ENCODE peak calls at places on chromosomes 1 and 21, in five cellular contexts. One of them, this sample, is unnamed.

GRCh38 chr1:101945884-101946283 is 50.8 kb downstream of the OLFM3 start:
- DNase-seq in H4: peak
- DNase-seq in activated T-helper 1 cell treated with anti-CD3 and anti-CD28 coated beads, Interleukin-12 subunit alpha, Interleukin-12 subunit beta, Interleukin-2, Interleukin-4 antibody, amounts not matched to agents 30 ng/mL and 10 ng/mL and 1 ng/mL, durations not matched to agents 14 hours and 24 hours and 36 hours: no peak
- DNase-seq in stimulated activated CD8-positive, alpha-beta memory T cell treated with anti-CD3 and anti-CD28 coated beads, Interleukin-4, amount 100 ng/mL, for 24 hours: no peak
- DNase-seq in glutamatergic neuron: no peak
- DNase-seq in this sample: no peak

GRCh38 chr1:3530931-3531818 is 76.7 kb downstream of the ARHGEF16 start:
- DNase-seq in glutamatergic neuron: no peak
- DNase-seq in activated T-helper 1 cell treated with anti-CD3 and anti-CD28 coated beads, Interleukin-12 subunit alpha, Interleukin-12 subunit beta, Interleukin-2, Interleukin-4 antibody, amounts not matched to agents 30 ng/mL and 10 ng/mL and 1 ng/mL, durations not matched to agents 14 hours and 24 hours and 36 hours: peak
- DNase-seq in stimulated activated CD8-positive, alpha-beta memory T cell treated with anti-CD3 and anti-CD28 coated beads, Interleukin-4, amount 100 ng/mL, for 24 hours: peak
- DNase-seq in H4: peak
- DNase-seq in this sample: peak

GRCh38 chr1:115099693-115100050 is 10.4 kb upstream of the TSPAN2 start:
- DNase-seq in glutamatergic neuron: no peak
- DNase-seq in H4: no peak
- DNase-seq in stimulated activated CD8-positive, alpha-beta memory T cell treated with anti-CD3 and anti-CD28 coated beads, Interleukin-4, amount 100 ng/mL, for 24 hours: no peak
- DNase-seq in activated T-helper 1 cell treated with anti-CD3 and anti-CD28 coated beads, Interleukin-12 subunit alpha, Interleukin-12 subunit beta, Interleukin-2, Interleukin-4 antibody, amounts not matched to agents 30 ng/mL and 10 ng/mL and 1 ng/mL, durations not matched to agents 14 hours and 24 hours and 36 hours: no peak
- DNase-seq in this sample: no peak

GRCh38 chr1:33373606-33374005 is 52.7 kb upstream of the A3GALT2 start:
- DNase-seq in stimulated activated CD8-positive, alpha-beta memory T cell treated with anti-CD3 and anti-CD28 coated beads, Interleukin-4, amount 100 ng/mL, for 24 hours: no peak
- DNase-seq in activated T-helper 1 cell treated with anti-CD3 and anti-CD28 coated beads, Interleukin-12 subunit alpha, Interleukin-12 subunit beta, Interleukin-2, Interleukin-4 antibody, amounts not matched to agents 30 ng/mL and 10 ng/mL and 1 ng/mL, durations not matched to agents 14 hours and 24 hours and 36 hours: no peak
- DNase-seq in H4: no peak
- DNase-seq in glutamatergic neuron: no peak
- DNase-seq in this sample: no peak

GRCh38 chr1:67682659-67683197 is 2.3 kb upstream of the GADD45A start:
- DNase-seq in stimulated activated CD8-positive, alpha-beta memory T cell treated with anti-CD3 and anti-CD28 coated beads, Interleukin-4, amount 100 ng/mL, for 24 hours: no peak
- DNase-seq in H4: peak
- DNase-seq in glutamatergic neuron: no peak
- DNase-seq in activated T-helper 1 cell treated with anti-CD3 and anti-CD28 coated beads, Interleukin-12 subunit alpha, Interleukin-12 subunit beta, Interleukin-2, Interleukin-4 antibody, amounts not matched to agents 30 ng/mL and 10 ng/mL and 1 ng/mL, durations not matched to agents 14 hours and 24 hours and 36 hours: no peak
- DNase-seq in this sample: no peak

GRCh38 chr1:910311-910880 is 13.3 kb upstream of the SAMD11 start:
- DNase-seq in glutamatergic neuron: peak
- DNase-seq in activated T-helper 1 cell treated with anti-CD3 and anti-CD28 coated beads, Interleukin-12 subunit alpha, Interleukin-12 subunit beta, Interleukin-2, Interleukin-4 antibody, amounts not matched to agents 30 ng/mL and 10 ng/mL and 1 ng/mL, durations not matched to agents 14 hours and 24 hours and 36 hours: no peak
- DNase-seq in stimulated activated CD8-positive, alpha-beta memory T cell treated with anti-CD3 and anti-CD28 coated beads, Interleukin-4, amount 100 ng/mL, for 24 hours: no peak
- DNase-seq in H4: no peak
- DNase-seq in this sample: no peak

GRCh38 chr1:152926091-152926490 is 17.7 kb downstream of the IVL start:
- DNase-seq in activated T-helper 1 cell treated with anti-CD3 and anti-CD28 coated beads, Interleukin-12 subunit alpha, Interleukin-12 subunit beta, Interleukin-2, Interleukin-4 antibody, amounts not matched to agents 30 ng/mL and 10 ng/mL and 1 ng/mL, durations not matched to agents 14 hours and 24 hours and 36 hours: no peak
- DNase-seq in H4: no peak
- DNase-seq in stimulated activated CD8-positive, alpha-beta memory T cell treated with anti-CD3 and anti-CD28 coated beads, Interleukin-4, amount 100 ng/mL, for 24 hours: no peak
- DNase-seq in glutamatergic neuron: no peak
- DNase-seq in this sample: no peak

GRCh38 chr1:28456078-28456477 is 49.8 kb upstream of the RCC1 start:
- DNase-seq in stimulated activated CD8-positive, alpha-beta memory T cell treated with anti-CD3 and anti-CD28 coated beads, Interleukin-4, amount 100 ng/mL, for 24 hours: no peak
- DNase-seq in glutamatergic neuron: no peak
- DNase-seq in activated T-helper 1 cell treated with anti-CD3 and anti-CD28 coated beads, Interleukin-12 subunit alpha, Interleukin-12 subunit beta, Interleukin-2, Interleukin-4 antibody, amounts not matched to agents 30 ng/mL and 10 ng/mL and 1 ng/mL, durations not matched to agents 14 hours and 24 hours and 36 hours: peak
- DNase-seq in H4: peak
- DNase-seq in this sample: no peak

GRCh38 chr1:209154916-209155315 is 428.6 kb upstream of the CAMK1G start:
- DNase-seq in H4: no peak
- DNase-seq in glutamatergic neuron: no peak
- DNase-seq in stimulated activated CD8-positive, alpha-beta memory T cell treated with anti-CD3 and anti-CD28 coated beads, Interleukin-4, amount 100 ng/mL, for 24 hours: no peak
- DNase-seq in activated T-helper 1 cell treated with anti-CD3 and anti-CD28 coated beads, Interleukin-12 subunit alpha, Interleukin-12 subunit beta, Interleukin-2, Interleukin-4 antibody, amounts not matched to agents 30 ng/mL and 10 ng/mL and 1 ng/mL, durations not matched to agents 14 hours and 24 hours and 36 hours: no peak
- DNase-seq in this sample: no peak

GRCh38 chr21:44425307-44425894 is 29.9 kb upstream of the LRRC3 start:
- DNase-seq in glutamatergic neuron: no peak
- DNase-seq in activated T-helper 1 cell treated with anti-CD3 and anti-CD28 coated beads, Interleukin-12 subunit alpha, Interleukin-12 subunit beta, Interleukin-2, Interleukin-4 antibody, amounts not matched to agents 30 ng/mL and 10 ng/mL and 1 ng/mL, durations not matched to agents 14 hours and 24 hours and 36 hours: no peak
- DNase-seq in H4: no peak
- DNase-seq in stimulated activated CD8-positive, alpha-beta memory T cell treated with anti-CD3 and anti-CD28 coated beads, Interleukin-4, amount 100 ng/mL, for 24 hours: no peak
- DNase-seq in this sample: no peak

GRCh38 chr1:113153116-113153803 is 80.3 kb downstream of the LRIG2 start:
- DNase-seq in stimulated activated CD8-positive, alpha-beta memory T cell treated with anti-CD3 and anti-CD28 coated beads, Interleukin-4, amount 100 ng/mL, for 24 hours: no peak
- DNase-seq in H4: no peak
- DNase-seq in activated T-helper 1 cell treated with anti-CD3 and anti-CD28 coated beads, Interleukin-12 subunit alpha, Interleukin-12 subunit beta, Interleukin-2, Interleukin-4 antibody, amounts not matched to agents 30 ng/mL and 10 ng/mL and 1 ng/mL, durations not matched to agents 14 hours and 24 hours and 36 hours: no peak
- DNase-seq in glutamatergic neuron: no peak
- DNase-seq in this sample: no peak

GRCh38 chr1:33727310-33727709 is 136.6 kb upstream of the HMGB4 start:
- DNase-seq in glutamatergic neuron: no peak
- DNase-seq in stimulated activated CD8-positive, alpha-beta memory T cell treated with anti-CD3 and anti-CD28 coated beads, Interleukin-4, amount 100 ng/mL, for 24 hours: no peak
- DNase-seq in H4: no peak
- DNase-seq in activated T-helper 1 cell treated with anti-CD3 and anti-CD28 coated beads, Interleukin-12 subunit alpha, Interleukin-12 subunit beta, Interleukin-2, Interleukin-4 antibody, amounts not matched to agents 30 ng/mL and 10 ng/mL and 1 ng/mL, durations not matched to agents 14 hours and 24 hours and 36 hours: no peak
- DNase-seq in this sample: no peak

GRCh38 chr1:35573776-35574654 is 901 bp downstream of the TFAP2E start:
- DNase-seq in activated T-helper 1 cell treated with anti-CD3 and anti-CD28 coated beads, Interleukin-12 subunit alpha, Interleukin-12 subunit beta, Interleukin-2, Interleukin-4 antibody, amounts not matched to agents 30 ng/mL and 10 ng/mL and 1 ng/mL, durations not matched to agents 14 hours and 24 hours and 36 hours: no peak
- DNase-seq in H4: no peak
- DNase-seq in glutamatergic neuron: peak
- DNase-seq in stimulated activated CD8-positive, alpha-beta memory T cell treated with anti-CD3 and anti-CD28 coated beads, Interleukin-4, amount 100 ng/mL, for 24 hours: no peak
- DNase-seq in this sample: no peak

GRCh38 chr1:228240411-228241240 is 32.8 kb downstream of the OBSCN start:
- DNase-seq in glutamatergic neuron: no peak
- DNase-seq in stimulated activated CD8-positive, alpha-beta memory T cell treated with anti-CD3 and anti-CD28 coated beads, Interleukin-4, amount 100 ng/mL, for 24 hours: no peak
- DNase-seq in activated T-helper 1 cell treated with anti-CD3 and anti-CD28 coated beads, Interleukin-12 subunit alpha, Interleukin-12 subunit beta, Interleukin-2, Interleukin-4 antibody, amounts not matched to agents 30 ng/mL and 10 ng/mL and 1 ng/mL, durations not matched to agents 14 hours and 24 hours and 36 hours: no peak
- DNase-seq in H4: no peak
- DNase-seq in this sample: no peak

GRCh38 chr1:40076895-40077312 is 20.1 kb downstream of the PPT1 start:
- DNase-seq in activated T-helper 1 cell treated with anti-CD3 and anti-CD28 coated beads, Interleukin-12 subunit alpha, Interleukin-12 subunit beta, Interleukin-2, Interleukin-4 antibody, amounts not matched to agents 30 ng/mL and 10 ng/mL and 1 ng/mL, durations not matched to agents 14 hours and 24 hours and 36 hours: no peak
- DNase-seq in stimulated activated CD8-positive, alpha-beta memory T cell treated with anti-CD3 and anti-CD28 coated beads, Interleukin-4, amount 100 ng/mL, for 24 hours: no peak
- DNase-seq in H4: no peak
- DNase-seq in glutamatergic neuron: no peak
- DNase-seq in this sample: no peak

GRCh38 chr1:92374211-92374610 is 75.4 kb downstream of the RPAP2 start:
- DNase-seq in glutamatergic neuron: no peak
- DNase-seq in H4: no peak
- DNase-seq in activated T-helper 1 cell treated with anti-CD3 and anti-CD28 coated beads, Interleukin-12 subunit alpha, Interleukin-12 subunit beta, Interleukin-2, Interleukin-4 antibody, amounts not matched to agents 30 ng/mL and 10 ng/mL and 1 ng/mL, durations not matched to agents 14 hours and 24 hours and 36 hours: no peak
- DNase-seq in stimulated activated CD8-positive, alpha-beta memory T cell treated with anti-CD3 and anti-CD28 coated beads, Interleukin-4, amount 100 ng/mL, for 24 hours: no peak
- DNase-seq in this sample: no peak

GRCh38 chr21:42474043-42474831 is 21.8 kb downstream of the RSPH1 start:
- DNase-seq in stimulated activated CD8-positive, alpha-beta memory T cell treated with anti-CD3 and anti-CD28 coated beads, Interleukin-4, amount 100 ng/mL, for 24 hours: no peak
- DNase-seq in activated T-helper 1 cell treated with anti-CD3 and anti-CD28 coated beads, Interleukin-12 subunit alpha, Interleukin-12 subunit beta, Interleukin-2, Interleukin-4 antibody, amounts not matched to agents 30 ng/mL and 10 ng/mL and 1 ng/mL, durations not matched to agents 14 hours and 24 hours and 36 hours: no peak
- DNase-seq in H4: peak
- DNase-seq in glutamatergic neuron: no peak
- DNase-seq in this sample: peak

GRCh38 chr1:161676958-161677689 is 14.2 kb downstream of the FCGR2B start:
- DNase-seq in activated T-helper 1 cell treated with anti-CD3 and anti-CD28 coated beads, Interleukin-12 subunit alpha, Interleukin-12 subunit beta, Interleukin-2, Interleukin-4 antibody, amounts not matched to agents 30 ng/mL and 10 ng/mL and 1 ng/mL, durations not matched to agents 14 hours and 24 hours and 36 hours: no peak
- DNase-seq in stimulated activated CD8-positive, alpha-beta memory T cell treated with anti-CD3 and anti-CD28 coated beads, Interleukin-4, amount 100 ng/mL, for 24 hours: no peak
- DNase-seq in glutamatergic neuron: no peak
- DNase-seq in H4: no peak
- DNase-seq in this sample: no peak

GRCh38 chr21:43763901-43764523 is 12.1 kb downstream of the CSTB start:
- DNase-seq in glutamatergic neuron: no peak
- DNase-seq in stimulated activated CD8-positive, alpha-beta memory T cell treated with anti-CD3 and anti-CD28 coated beads, Interleukin-4, amount 100 ng/mL, for 24 hours: no peak
- DNase-seq in H4: no peak
- DNase-seq in activated T-helper 1 cell treated with anti-CD3 and anti-CD28 coated beads, Interleukin-12 subunit alpha, Interleukin-12 subunit beta, Interleukin-2, Interleukin-4 antibody, amounts not matched to agents 30 ng/mL and 10 ng/mL and 1 ng/mL, durations not matched to agents 14 hours and 24 hours and 36 hours: no peak
- DNase-seq in this sample: no peak

GRCh38 chr1:91696321-91696720 is 189.6 kb downstream of the TGFBR3 start:
- DNase-seq in H4: no peak
- DNase-seq in glutamatergic neuron: no peak
- DNase-seq in stimulated activated CD8-positive, alpha-beta memory T cell treated with anti-CD3 and anti-CD28 coated beads, Interleukin-4, amount 100 ng/mL, for 24 hours: no peak
- DNase-seq in activated T-helper 1 cell treated with anti-CD3 and anti-CD28 coated beads, Interleukin-12 subunit alpha, Interleukin-12 subunit beta, Interleukin-2, Interleukin-4 antibody, amounts not matched to agents 30 ng/mL and 10 ng/mL and 1 ng/mL, durations not matched to agents 14 hours and 24 hours and 36 hours: no peak
- DNase-seq in this sample: no peak

GRCh38 chr1:163093169-163093568 is 24.0 kb downstream of the RGS4 start:
- DNase-seq in H4: no peak
- DNase-seq in stimulated activated CD8-positive, alpha-beta memory T cell treated with anti-CD3 and anti-CD28 coated beads, Interleukin-4, amount 100 ng/mL, for 24 hours: no peak
- DNase-seq in glutamatergic neuron: no peak
- DNase-seq in activated T-helper 1 cell treated with anti-CD3 and anti-CD28 coated beads, Interleukin-12 subunit alpha, Interleukin-12 subunit beta, Interleukin-2, Interleukin-4 antibody, amounts not matched to agents 30 ng/mL and 10 ng/mL and 1 ng/mL, durations not matched to agents 14 hours and 24 hours and 36 hours: no peak
- DNase-seq in this sample: no peak

GRCh38 chr1:41862411-41863221 is 56.1 kb downstream of the HIVEP3 start:
- DNase-seq in glutamatergic neuron: peak
- DNase-seq in H4: peak
- DNase-seq in stimulated activated CD8-positive, alpha-beta memory T cell treated with anti-CD3 and anti-CD28 coated beads, Interleukin-4, amount 100 ng/mL, for 24 hours: peak
- DNase-seq in activated T-helper 1 cell treated with anti-CD3 and anti-CD28 coated beads, Interleukin-12 subunit alpha, Interleukin-12 subunit beta, Interleukin-2, Interleukin-4 antibody, amounts not matched to agents 30 ng/mL and 10 ng/mL and 1 ng/mL, durations not matched to agents 14 hours and 24 hours and 36 hours: peak
- DNase-seq in this sample: peak

GRCh38 chr1:26771643-26772321 is 16.0 kb upstream of the PIGV start:
- DNase-seq in H4: peak
- DNase-seq in glutamatergic neuron: no peak
- DNase-seq in stimulated activated CD8-positive, alpha-beta memory T cell treated with anti-CD3 and anti-CD28 coated beads, Interleukin-4, amount 100 ng/mL, for 24 hours: no peak
- DNase-seq in activated T-helper 1 cell treated with anti-CD3 and anti-CD28 coated beads, Interleukin-12 subunit alpha, Interleukin-12 subunit beta, Interleukin-2, Interleukin-4 antibody, amounts not matched to agents 30 ng/mL and 10 ng/mL and 1 ng/mL, durations not matched to agents 14 hours and 24 hours and 36 hours: no peak
- DNase-seq in this sample: peak

GRCh38 chr21:25895565-25896205 is 160.9 kb downstream of the GABPA start:
- DNase-seq in activated T-helper 1 cell treated with anti-CD3 and anti-CD28 coated beads, Interleukin-12 subunit alpha, Interleukin-12 subunit beta, Interleukin-2, Interleukin-4 antibody, amounts not matched to agents 30 ng/mL and 10 ng/mL and 1 ng/mL, durations not matched to agents 14 hours and 24 hours and 36 hours: no peak
- DNase-seq in H4: peak
- DNase-seq in glutamatergic neuron: no peak
- DNase-seq in stimulated activated CD8-positive, alpha-beta memory T cell treated with anti-CD3 and anti-CD28 coated beads, Interleukin-4, amount 100 ng/mL, for 24 hours: no peak
- DNase-seq in this sample: peak

GRCh38 chr1:235758931-235759330 is 107.8 kb downstream of the LYST start:
- DNase-seq in activated T-helper 1 cell treated with anti-CD3 and anti-CD28 coated beads, Interleukin-12 subunit alpha, Interleukin-12 subunit beta, Interleukin-2, Interleukin-4 antibody, amounts not matched to agents 30 ng/mL and 10 ng/mL and 1 ng/mL, durations not matched to agents 14 hours and 24 hours and 36 hours: no peak
- DNase-seq in stimulated activated CD8-positive, alpha-beta memory T cell treated with anti-CD3 and anti-CD28 coated beads, Interleukin-4, amount 100 ng/mL, for 24 hours: no peak
- DNase-seq in H4: no peak
- DNase-seq in glutamatergic neuron: no peak
- DNase-seq in this sample: no peak

GRCh38 chr1:172431224-172431623 is 10.7 kb downstream of the C1orf105 start:
- DNase-seq in H4: no peak
- DNase-seq in activated T-helper 1 cell treated with anti-CD3 and anti-CD28 coated beads, Interleukin-12 subunit alpha, Interleukin-12 subunit beta, Interleukin-2, Interleukin-4 antibody, amounts not matched to agents 30 ng/mL and 10 ng/mL and 1 ng/mL, durations not matched to agents 14 hours and 24 hours and 36 hours: no peak
- DNase-seq in glutamatergic neuron: no peak
- DNase-seq in stimulated activated CD8-positive, alpha-beta memory T cell treated with anti-CD3 and anti-CD28 coated beads, Interleukin-4, amount 100 ng/mL, for 24 hours: no peak
- DNase-seq in this sample: no peak

GRCh38 chr1:19723874-19724273 is 59.2 kb downstream of the HTR6 start:
- DNase-seq in activated T-helper 1 cell treated with anti-CD3 and anti-CD28 coated beads, Interleukin-12 subunit alpha, Interleukin-12 subunit beta, Interleukin-2, Interleukin-4 antibody, amounts not matched to agents 30 ng/mL and 10 ng/mL and 1 ng/mL, durations not matched to agents 14 hours and 24 hours and 36 hours: no peak
- DNase-seq in stimulated activated CD8-positive, alpha-beta memory T cell treated with anti-CD3 and anti-CD28 coated beads, Interleukin-4, amount 100 ng/mL, for 24 hours: no peak
- DNase-seq in H4: no peak
- DNase-seq in glutamatergic neuron: peak
- DNase-seq in this sample: no peak

GRCh38 chr21:43921602-43921978 is 56.6 kb downstream of the AGPAT3 start:
- DNase-seq in activated T-helper 1 cell treated with anti-CD3 and anti-CD28 coated beads, Interleukin-12 subunit alpha, Interleukin-12 subunit beta, Interleukin-2, Interleukin-4 antibody, amounts not matched to agents 30 ng/mL and 10 ng/mL and 1 ng/mL, durations not matched to agents 14 hours and 24 hours and 36 hours: peak
- DNase-seq in glutamatergic neuron: no peak
- DNase-seq in H4: no peak
- DNase-seq in stimulated activated CD8-positive, alpha-beta memory T cell treated with anti-CD3 and anti-CD28 coated beads, Interleukin-4, amount 100 ng/mL, for 24 hours: no peak
- DNase-seq in this sample: no peak

GRCh38 chr21:37041706-37042271 is 31.1 kb downstream of the PIGP start:
- DNase-seq in glutamatergic neuron: no peak
- DNase-seq in activated T-helper 1 cell treated with anti-CD3 and anti-CD28 coated beads, Interleukin-12 subunit alpha, Interleukin-12 subunit beta, Interleukin-2, Interleukin-4 antibody, amounts not matched to agents 30 ng/mL and 10 ng/mL and 1 ng/mL, durations not matched to agents 14 hours and 24 hours and 36 hours: no peak
- DNase-seq in H4: no peak
- DNase-seq in stimulated activated CD8-positive, alpha-beta memory T cell treated with anti-CD3 and anti-CD28 coated beads, Interleukin-4, amount 100 ng/mL, for 24 hours: no peak
- DNase-seq in this sample: no peak

GRCh38 chr1:156749429-156750118 is 1.9 kb downstream of the HDGF start:
- DNase-seq in glutamatergic neuron: no peak
- DNase-seq in stimulated activated CD8-positive, alpha-beta memory T cell treated with anti-CD3 and anti-CD28 coated beads, Interleukin-4, amount 100 ng/mL, for 24 hours: no peak
- DNase-seq in activated T-helper 1 cell treated with anti-CD3 and anti-CD28 coated beads, Interleukin-12 subunit alpha, Interleukin-12 subunit beta, Interleukin-2, Interleukin-4 antibody, amounts not matched to agents 30 ng/mL and 10 ng/mL and 1 ng/mL, durations not matched to agents 14 hours and 24 hours and 36 hours: no peak
- DNase-seq in H4: peak
- DNase-seq in this sample: no peak

GRCh38 chr1:48414264-48414663 is 57.7 kb downstream of the SPATA6 start:
- DNase-seq in activated T-helper 1 cell treated with anti-CD3 and anti-CD28 coated beads, Interleukin-12 subunit alpha, Interleukin-12 subunit beta, Interleukin-2, Interleukin-4 antibody, amounts not matched to agents 30 ng/mL and 10 ng/mL and 1 ng/mL, durations not matched to agents 14 hours and 24 hours and 36 hours: no peak
- DNase-seq in stimulated activated CD8-positive, alpha-beta memory T cell treated with anti-CD3 and anti-CD28 coated beads, Interleukin-4, amount 100 ng/mL, for 24 hours: no peak
- DNase-seq in glutamatergic neuron: no peak
- DNase-seq in H4: no peak
- DNase-seq in this sample: no peak

This sample was measured in HTR-8/SVneo.